ENCODE peak calls at places on chromosomes 4 and X, in four cellular contexts. T, I, F and S are unnamed samples.
A peak's percentile ranks its signal among the peaks of the same experiment; 100 is the strongest.

GRCh38 chr4:187357861-187358260 is 634.2 kb upstream of the FAT1 start:
- DNase-seq in T (no peak), I (no peak), F (no peak), S (no peak)

GRCh38 chr4:62208921-62209320 is 1008.8 kb downstream of the ADGRL3 start:
- DNase-seq in T (no peak), I (no peak), F (no peak), S (no peak)

GRCh38 chrX:150688911-150689451 is 4.2 kb upstream of the MTMR1 start:
- DNase-seq in T (no peak), I (no peak), F (peak; percentile 99), S (peak; percentile 27)

GRCh38 chrX:129791961-129792570 is 12.3 kb downstream of the SASH3 start:
- DNase-seq in T (no peak), I (no peak), F (no peak), S (no peak)

GRCh38 chr4:153748378-153748777 is 11.4 kb downstream of the RNF175 start:
- DNase-seq in T (no peak), I (no peak), F (peak; percentile 65), S (no peak)

GRCh38 chrX:106874075-106874474 is 29.1 kb downstream of the RIPPLY1 start:
- DNase-seq in T (no peak), I (no peak), F (peak; percentile 42), S (no peak)

GRCh38 chr4:169881769-169882168 is 124.0 kb upstream of the HPF1 start:
- DNase-seq in T (no peak), I (no peak), F (no peak), S (no peak)

GRCh38 chr4:155342142-155342541 is 34.6 kb downstream of the MAP9 start:
- DNase-seq in T (no peak), I (no peak), F (peak; percentile 60), S (no peak)

GRCh38 chr4:39237179-39237578 is 54.9 kb downstream of the WDR19 start:
- DNase-seq in T (no peak), I (no peak), F (no peak), S (no peak)

GRCh38 chrX:153694687-153695270 is 7.1 kb downstream of the SLC6A8 start:
- DNase-seq in T (no peak), I (no peak), F (no peak), S (no peak)

GRCh38 chr4:142351958-142352357 is 494.1 kb downstream of the INPP4B start:
- DNase-seq in T (no peak), I (no peak), F (no peak), S (no peak)

GRCh38 chrX:104310084-104310483 is 55.4 kb upstream of the ESX1 start:
- DNase-seq in T (no peak), I (no peak), F (peak; percentile 36), S (no peak)

GRCh38 chrX:152637649-152638442 is at the start of gene GABRQ:
- DNase-seq in T (no peak), I (no peak), F (peak; percentile 9), S (peak; percentile 82)

GRCh38 chrX:103889216-103889615 is 57.2 kb upstream of the RAB9B start:
- DNase-seq in T (no peak), I (no peak), F (peak; percentile 49), S (no peak)

GRCh38 chrX:49042581-49043219 is 457 bp downstream of the TFE3 start:
- DNase-seq in T (no peak), I (no peak), F (no peak), S (no peak)

GRCh38 chrX:2609431-2610238 is 81.5 kb upstream of the CD99 start:
- DNase-seq in T (no peak), I (peak; percentile 36), F (peak; percentile 30), S (no peak)

GRCh38 chrX:67700607-67701006 is 156.8 kb downstream of the AR start:
- DNase-seq in T (no peak), I (no peak), F (peak; percentile 56), S (no peak)

GRCh38 chr4:43331226-43332078 is 438.9 kb downstream of the GRXCR1 start:
- DNase-seq in T (no peak), I (no peak), F (peak; percentile 79), S (no peak)

GRCh38 chr4:1600811-1601532 is 83.1 kb downstream of the FAM53A start:
- DNase-seq in T (no peak), I (no peak), F (no peak), S (no peak)

GRCh38 chr4:117783716-117784115 is 250.6 kb upstream of the NDST3 start:
- DNase-seq in T (no peak), I (no peak), F (peak; percentile 32), S (no peak)

GRCh38 chrX:15202458-15203177 is 67.3 kb downstream of the ASB9 start:
- DNase-seq in T (no peak), I (no peak), F (peak; percentile 74), S (no peak)

GRCh38 chr4:48360285-48360965 is 19.1 kb downstream of the SLAIN2 start:
- DNase-seq in T (no peak), I (no peak), F (peak; percentile 59), S (no peak)

GRCh38 chrX:3550160-3550765 is 163.2 kb downstream of the PRKX start:
- DNase-seq in T (no peak), I (peak; percentile 23), F (peak; percentile 23), S (peak; percentile 46)

GRCh38 chr4:1449833-1450741 is 43.8 kb upstream of the NKX1-1 start:
- DNase-seq in T (no peak), I (no peak), F (no peak), S (no peak)

GRCh38 chrX:26918633-26919032 is 544.5 kb downstream of the PPP4R3C start:
- DNase-seq in T (no peak), I (no peak), F (peak; percentile 59), S (no peak)

GRCh38 chr4:160143574-160143973 is 1040.7 kb downstream of the RAPGEF2 start:
- DNase-seq in T (no peak), I (peak; percentile 31), F (no peak), S (no peak)

GRCh38 chr4:91283726-91284125 is 1020.0 kb upstream of the GRID2 start:
- DNase-seq in T (no peak), I (no peak), F (no peak), S (no peak)

GRCh38 chrX:96753230-96753629 is 68.6 kb downstream of the DIAPH2 start:
- DNase-seq in T (no peak), I (no peak), F (no peak), S (no peak)

GRCh38 chr4:128334256-128334655 is 46.6 kb upstream of the PGRMC2 start:
- DNase-seq in T (no peak), I (no peak), F (no peak), S (no peak)

GRCh38 chr4:907103-907400 is 25.1 kb downstream of the GAK start:
- DNase-seq in T (no peak), I (no peak), F (no peak), S (no peak)

GRCh38 chr4:94724016-94724415 is 33.7 kb upstream of the BMPR1B start:
- DNase-seq in T (no peak), I (no peak), F (peak; percentile 12), S (no peak)

GRCh38 chr4:86453044-86453501 is 93.2 kb upstream of the MAPK10 start:
- DNase-seq in T (no peak), I (peak; percentile 29), F (peak; percentile 23), S (no peak)

GRCh38 chr4:142203505-142203904 is 567.1 kb downstream of the IL15 start:
- DNase-seq in T (no peak), I (no peak), F (peak; percentile 44), S (no peak)

GRCh38 chr4:182808673-182809416 is 108.3 kb downstream of the DCTD start:
- DNase-seq in T (no peak), I (no peak), F (no peak), S (no peak)

GRCh38 chrX:108261541-108262218 is 170.1 kb downstream of the ATG4A start:
- DNase-seq in T (no peak), I (no peak), F (no peak), S (no peak)

GRCh38 chr4:10733486-10733885 is 48.9 kb upstream of the CLNK start:
- DNase-seq in T (no peak), I (no peak), F (no peak), S (no peak)

GRCh38 chr4:53861856-53862610 is 202.4 kb downstream of the CHIC2 start:
- DNase-seq in T (no peak), I (no peak), F (peak; percentile 10), S (no peak)

GRCh38 chr4:138941037-138941436 is 74.5 kb upstream of the NOCT start:
- DNase-seq in T (no peak), I (no peak), F (no peak), S (no peak)

GRCh38 chr4:879730-880079 is 52.4 kb downstream of the GAK start:
- DNase-seq in T (no peak), I (no peak), F (peak; percentile 84), S (no peak)

GRCh38 chr4:37726666-37727065 is 40.5 kb upstream of the RELL1 start:
- DNase-seq in T (no peak), I (no peak), F (no peak), S (no peak)